ENCODE peak calls at places on chromosomes 13 and 19, in five cellular contexts. W is stimulated activated CD4-positive, alpha-beta T cell treated with anti-CD3 and anti-CD28 coated beads, TNF-alpha, amount 100 ng/mL, for 24 hours; B is anterior cingulate cortex; V is fibroblast of pulmonary artery; Z is GM12892. E is an unnamed sample.

GRCh38 chr19:7533281-7533819 is 2.2 kb upstream of the PNPLA6 start:
- DNase-seq in W (no peak), B (peak), V (peak), Z (no peak), E (peak)

GRCh38 chr19:17893766-17894165 is 22.0 kb downstream of the SLC5A5 start:
- DNase-seq in W (no peak), B (no peak), V (no peak), Z (no peak), E (no peak)

GRCh38 chr13:107518292-107518691 is 697.0 kb downstream of the LIG4 start:
- DNase-seq in W (no peak), B (no peak), V (peak), Z (no peak), E (peak)

GRCh38 chr13:50309872-50310594 is 294.8 kb downstream of the KCNRG start:
- DNase-seq in W (no peak), B (no peak), V (no peak), Z (no peak), E (no peak)

GRCh38 chr13:57631607-57632275 is at the start of gene PCDH17:
- DNase-seq in W (no peak), B (peak), V (peak), Z (no peak), E (peak)

GRCh38 chr19:7869453-7869909 is 4.7 kb downstream of the PRR36 start:
- DNase-seq in W (peak), B (peak), V (peak), Z (peak), E (peak)

GRCh38 chr19:8361921-8362793 is 1.8 kb upstream of the ANGPTL4 start:
- DNase-seq in W (no peak), B (peak), V (peak), Z (no peak), E (peak)

GRCh38 chr19:57338798-57339378 is 12.2 kb upstream of the ZNF304 start:
- DNase-seq in W (no peak), B (no peak), V (peak), Z (no peak), E (peak)

GRCh38 chr19:4748589-4748988 is 24.9 kb upstream of the DPP9 start:
- DNase-seq in W (no peak), B (no peak), V (no peak), Z (no peak), E (no peak)

GRCh38 chr13:26460652-26461051 is 96.8 kb upstream of the WASF3 start:
- DNase-seq in W (no peak), B (no peak), V (peak), Z (no peak), E (peak)

GRCh38 chr19:6260912-6261636 is 18.7 kb downstream of the MLLT1 start:
- DNase-seq in W (no peak), B (no peak), V (peak), Z (no peak), E (no peak)

GRCh38 chr19:16258440-16258903 is 60.8 kb downstream of the AP1M1 start:
- DNase-seq in W (no peak), B (no peak), V (peak), Z (no peak), E (no peak)

GRCh38 chr19:10292789-10293636 is 3.3 kb downstream of the ICAM5 start:
- DNase-seq in W (no peak), B (no peak), V (no peak), Z (no peak), E (peak)

GRCh38 chr19:56637976-56638555 is 4.9 kb upstream of the SMIM17 start:
- DNase-seq in W (no peak), B (no peak), V (peak), Z (no peak), E (peak)

E was measured in fibroblast of villous mesenchyme.